ENCODE peak calls at places on chromosomes 2 and 18, in six cellular contexts. Z is GM12864, F is AG04450, H is breast epithelium, U is WTC11, S is body of pancreas. I is an unnamed sample.

GRCh38 chr2:197309369-197310231 is 980 bp downstream of the ANKRD44 start:
- DNase-seq in F (no peak), U (peak), Z (no peak), H (no peak), S (peak), I (no peak)

GRCh38 chr2:168475636-168476035 is 19.6 kb downstream of the CERS6 start:
- DNase-seq in U (no peak), Z (no peak), H (no peak), S (no peak), F (no peak), I (no peak)

GRCh38 chr2:239305771-239306170 is 95.0 kb downstream of the HDAC4 start:
- DNase-seq in U (no peak), S (no peak), Z (no peak), H (no peak), F (no peak), I (no peak)

GRCh38 chr18:26689226-26689913 is 141.0 kb upstream of the KCTD1 start:
- DNase-seq in Z (no peak), S (no peak), H (no peak), U (no peak), F (no peak), I (no peak)

GRCh38 chr2:232634319-232635150 is 1.1 kb downstream of the EFHD1 start:
- DNase-seq in U (peak), F (no peak), H (no peak), S (no peak), Z (no peak), I (no peak)

GRCh38 chr18:22230403-22231042 is 61.1 kb downstream of the GATA6 start:
- DNase-seq in S (no peak), U (no peak), H (no peak), Z (no peak), F (peak), I (no peak)

GRCh38 chr2:150978053-150978452 is 283.6 kb downstream of the RBM43 start:
- DNase-seq in Z (no peak), H (no peak), F (no peak), U (no peak), S (no peak), I (no peak)

GRCh38 chr2:216717491-216717901 is 22.1 kb upstream of the IGFBP5 start:
- DNase-seq in S (no peak), Z (no peak), H (no peak), F (no peak), U (no peak), I (no peak)

GRCh38 chr2:122307772-122308171 is 552.3 kb downstream of the TSN start:
- DNase-seq in Z (no peak), U (no peak), H (no peak), F (no peak), S (no peak), I (no peak)

GRCh38 chr2:26528870-26529269 is 50.9 kb upstream of the OTOF start:
- DNase-seq in S (no peak), F (no peak), H (no peak), Z (no peak), U (no peak), I (no peak)

GRCh38 chr2:225041210-225041870 is 928 bp downstream of the DOCK10 start:
- DNase-seq in U (peak), Z (peak), S (no peak), F (no peak), H (no peak), I (no peak)

GRCh38 chr2:120602251-120602650 is 133.4 kb upstream of the GLI2 start:
- DNase-seq in H (no peak), Z (no peak), F (no peak), S (no peak), U (no peak), I (no peak)

GRCh38 chr2:19369341-19369955 is 11.0 kb upstream of the OSR1 start:
- DNase-seq in S (no peak), H (no peak), U (no peak), F (no peak), Z (no peak), I (no peak)

GRCh38 chr2:77161009-77161408 is 361.2 kb downstream of the LRRTM4 start:
- DNase-seq in H (no peak), S (no peak), Z (no peak), F (peak), U (no peak), I (no peak)

GRCh38 chr2:27125104-27125503 is 1.5 kb downstream of the ABHD1 start:
- DNase-seq in S (no peak), F (no peak), Z (no peak), U (no peak), H (no peak), I (no peak)

GRCh38 chr2:126220336-126220735 is 435.6 kb upstream of the GYPC start:
- DNase-seq in S (no peak), Z (no peak), H (no peak), F (peak), U (no peak), I (no peak)

GRCh38 chr18:7273301-7273911 is 42.5 kb downstream of the LRRC30 start:
- DNase-seq in U (no peak), Z (no peak), F (no peak), H (no peak), S (peak), I (no peak)

GRCh38 chr2:72483346-72483745 is 335.7 kb upstream of the CYP26B1 start:
- DNase-seq in H (no peak), F (no peak), U (no peak), Z (no peak), S (no peak), I (no peak)

GRCh38 chr18:64037812-64038414 is 68.0 kb downstream of the SERPINB8 start:
- DNase-seq in H (no peak), Z (no peak), F (no peak), S (no peak), U (no peak), I (peak)

GRCh38 chr2:120486441-120486840 is 140.5 kb downstream of the INHBB start:
- DNase-seq in H (peak), Z (no peak), S (no peak), F (no peak), U (no peak), I (no peak)

GRCh38 chr2:210994104-210994503 is 437.7 kb downstream of the CPS1 start:
- DNase-seq in H (no peak), Z (no peak), U (no peak), S (no peak), F (no peak), I (no peak)

GRCh38 chr18:44852818-44853217 is 172.1 kb downstream of the SETBP1 start:
- DNase-seq in U (no peak), F (no peak), S (no peak), H (no peak), Z (no peak), I (no peak)

GRCh38 chr2:165725421-165725820 is 68.6 kb downstream of the GALNT3 start:
- DNase-seq in S (no peak), Z (no peak), H (no peak), F (peak), U (no peak), I (no peak)

GRCh38 chr2:5473596-5473995 is 218.6 kb upstream of the SOX11 start:
- DNase-seq in Z (no peak), S (no peak), H (no peak), U (no peak), F (no peak), I (no peak)

GRCh38 chr18:3544537-3544936 is 94.6 kb downstream of the TGIF1 start:
- DNase-seq in S (no peak), F (no peak), U (no peak), Z (no peak), H (no peak), I (no peak)

GRCh38 chr2:182245963-182246362 is 180.9 kb downstream of the PDE1A start:
- DNase-seq in F (no peak), S (no peak), H (no peak), Z (no peak), U (no peak), I (no peak)

GRCh38 chr2:25078171-25079049 is 36.5 kb downstream of the EFR3B start:
- DNase-seq in U (no peak), H (peak), F (peak), S (no peak), Z (no peak), I (no peak)

GRCh38 chr2:59378104-59378503 is 1137.0 kb upstream of the FANCL start:
- DNase-seq in Z (no peak), S (no peak), U (no peak), H (no peak), F (no peak), I (no peak)

GRCh38 chr2:42844901-42845685 is 52.7 kb upstream of the HAAO start:
- DNase-seq in S (no peak), H (no peak), Z (no peak), U (no peak), F (peak), I (no peak)

GRCh38 chr2:107242811-107243210 is 356.8 kb upstream of the ST6GAL2 start:
- DNase-seq in U (no peak), H (no peak), F (no peak), S (no peak), Z (no peak), I (no peak)

DNA sequence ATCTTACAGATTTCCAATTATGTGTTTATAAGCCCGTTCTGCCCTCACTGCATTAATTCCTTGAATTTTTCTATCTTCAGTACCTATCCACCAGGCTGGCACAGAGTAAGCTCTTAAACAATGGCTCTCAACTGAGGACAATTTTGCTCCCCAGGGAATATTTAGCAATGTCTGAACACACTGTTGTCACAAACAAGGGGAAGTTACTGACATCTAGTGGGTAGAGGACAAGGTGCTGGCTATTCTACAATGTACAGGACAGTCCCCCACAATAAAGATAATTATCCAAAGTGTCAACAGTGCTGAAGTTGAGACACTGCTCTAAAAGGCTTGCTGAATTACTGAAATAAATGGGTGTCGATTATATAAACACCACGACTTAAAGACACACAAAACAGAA is 5.0 kb downstream of the NDUFS1 start:
- DNase-seq in H (no peak), S (no peak), U (no peak), Z (no peak), F (no peak), I (no peak)
- TF ChIP-seq CTCF in H (no peak), S (no peak), U (no peak), Z (peak), F (no peak), I (peak)

GRCh38 chr18:62187543-62188378 is 706 bp downstream of the RELCH start:
- DNase-seq in Z (no peak), U (peak), S (peak), H (no peak), F (no peak), I (no peak)

GRCh38 chr18:62182220-62182619 is 4.6 kb downstream of the PIGN start:
- DNase-seq in H (no peak), S (no peak), F (no peak), U (no peak), Z (no peak), I (no peak)

GRCh38 chr18:62183578-62184195 is 3.2 kb downstream of the PIGN start:
- DNase-seq in S (peak), F (peak), U (no peak), H (no peak), Z (no peak), I (peak)

GRCh38 chr18:62189208-62189607 is 2.2 kb downstream of the RELCH start:
- DNase-seq in Z (no peak), H (no peak), S (no peak), U (no peak), F (no peak), I (no peak)

DNA sequence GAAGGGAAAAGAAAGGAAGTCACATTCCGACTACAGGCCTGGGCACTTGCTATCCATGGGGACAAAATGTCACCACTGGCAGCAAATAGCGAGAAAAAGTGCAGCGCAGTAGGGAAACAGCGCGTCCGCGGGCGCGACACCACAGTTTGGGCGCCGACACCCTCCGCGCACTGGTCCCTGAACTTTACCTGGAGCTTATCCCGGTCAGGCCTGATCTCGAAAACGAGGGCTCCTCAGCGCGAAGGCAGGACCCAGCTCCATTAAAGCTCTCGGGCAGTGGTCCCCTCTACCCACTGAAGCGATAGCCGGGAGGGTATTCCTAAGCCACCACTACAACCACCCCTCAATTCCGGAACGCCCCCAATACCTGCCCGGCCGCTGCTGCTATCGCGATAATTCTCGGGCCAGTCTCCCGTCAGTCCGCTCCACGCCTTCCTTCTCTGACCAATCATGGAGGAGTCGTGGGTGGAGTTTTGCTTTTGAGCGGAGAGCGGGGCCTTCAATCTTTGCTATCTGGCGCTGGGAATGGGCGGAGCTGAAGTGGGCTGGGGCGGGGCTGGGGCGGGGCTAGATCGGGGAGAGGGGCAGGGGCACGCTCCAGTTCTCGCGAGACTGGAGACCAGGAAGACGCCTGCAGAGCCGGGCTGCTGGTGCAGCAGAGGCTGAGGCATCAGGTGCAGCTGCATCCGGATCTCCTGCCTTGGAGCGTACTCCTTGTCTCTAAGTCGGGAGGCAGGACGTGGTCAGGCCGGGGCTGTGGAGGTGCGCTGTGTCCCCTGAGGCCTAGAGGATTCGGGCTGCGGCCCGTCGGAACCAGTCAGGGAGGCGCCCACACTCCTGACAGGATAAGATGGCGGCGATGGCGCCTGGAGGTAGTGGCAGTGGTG is at the start of the genes PIGN and RELCH:
- DNase-seq in S (peak), Z (peak), U (peak), H (peak), F (peak), I (peak)
- TF ChIP-seq CTCF in S (no peak), Z (no peak), U (no peak), H (no peak), F (no peak), I (no peak)

GRCh38 chr2:98771264-98771663 is 40.3 kb upstream of the MGAT4A start:
- DNase-seq in U (no peak), H (no peak), S (no peak), Z (no peak), F (no peak), I (no peak)
- TF ChIP-seq CTCF in U (no peak), H (no peak), S (no peak), Z (no peak), F (no peak), I (no peak)

GRCh38 chr18:78875268-78875997 is 104.2 kb upstream of the SALL3 start:
- DNase-seq in S (peak), U (peak), Z (no peak), H (no peak), F (no peak), I (no peak)
- TF ChIP-seq CTCF in S (peak), U (peak), Z (peak), H (no peak), F (no peak), I (peak)

DNA sequence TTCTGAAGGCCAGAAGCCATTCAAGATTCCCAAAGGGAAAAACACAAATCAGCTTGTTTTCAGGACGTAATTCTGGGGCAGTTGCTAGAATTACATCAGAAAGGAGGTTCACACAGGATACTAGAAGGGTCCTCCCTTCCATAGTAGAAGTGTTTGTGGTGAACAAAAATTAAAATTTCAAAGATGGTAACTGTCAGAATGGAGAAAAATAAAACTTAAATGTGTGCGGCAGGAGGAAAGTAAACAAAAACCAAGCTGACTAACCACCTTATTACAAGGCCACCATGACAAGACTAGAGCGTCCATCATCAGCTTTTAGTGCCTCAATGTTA is 9.7 kb upstream of the TPRKB start:
- DNase-seq in F (no peak), Z (no peak), S (no peak), H (no peak), U (no peak), I (no peak)
- TF ChIP-seq CTCF in F (no peak), Z (no peak), S (no peak), H (no peak), U (no peak), I (no peak)

GRCh38 chr2:535222-535621 is 142.0 kb downstream of the TMEM18 start:
- DNase-seq in H (no peak), F (no peak), Z (no peak), U (no peak), S (no peak), I (no peak)
- TF ChIP-seq CTCF in H (no peak), F (no peak), Z (no peak), U (no peak), S (no peak), I (no peak)

GRCh38 chr18:76834379-76834778 is 12.0 kb downstream of the ZNF236 start:
- DNase-seq in H (no peak), F (no peak), U (no peak), Z (no peak), S (no peak), I (no peak)
- TF ChIP-seq CTCF in H (no peak), F (no peak), U (no peak), Z (no peak), S (no peak), I (no peak)

GRCh38 chr18:59266459-59266858 is 6.8 kb downstream of the RAX start:
- DNase-seq in S (no peak), F (no peak), Z (no peak), U (no peak), H (no peak), I (no peak)
- TF ChIP-seq CTCF in S (no peak), F (no peak), Z (no peak), U (no peak), H (no peak), I (no peak)

I was measured in D721Med.